ENCODE peak calls at places on chromosomes 1 and 21, in six cellular contexts. P, H, Y, R, D and F are unnamed samples.

GRCh38 chr1:219430419-219430818 is 182.5 kb downstream of the ZC3H11B start:
- DNase-seq in P (no peak), H (no peak), Y (no peak), R (no peak), D (no peak), F (no peak)

GRCh38 chr1:69766431-69766830 is 198.7 kb downstream of the LRRC7 start:
- DNase-seq in P (no peak), H (no peak), Y (no peak), R (no peak), D (no peak), F (no peak)

GRCh38 chr1:107480548-107480947 is 339.7 kb downstream of the NTNG1 start:
- DNase-seq in P (no peak), H (no peak), Y (no peak), R (no peak), D (peak; percentile 5), F (no peak)

GRCh38 chr1:202018476-202019234 is 8.3 kb downstream of the ELF3 start:
- DNase-seq in P (no peak), H (no peak), Y (no peak), R (peak; percentile 66), D (no peak), F (no peak)

GRCh38 chr1:65979145-65979544 is 186.4 kb downstream of the PDE4B start:
- DNase-seq in P (no peak), H (no peak), Y (no peak), R (no peak), D (no peak), F (no peak)

GRCh38 chr1:90347366-90347765 is 352.5 kb downstream of the ZNF326 start:
- DNase-seq in P (no peak), H (no peak), Y (no peak), R (no peak), D (no peak), F (no peak)

GRCh38 chr1:109869141-109869540 is 41.5 kb upstream of the CSF1 start:
- DNase-seq in P (no peak), H (no peak), Y (no peak), R (no peak), D (no peak), F (no peak)

GRCh38 chr1:47187226-47187925 is 2.5 kb downstream of the PDZK1IP1 start:
- DNase-seq in P (no peak), H (no peak), Y (no peak), R (no peak), D (no peak), F (no peak)

GRCh38 chr21:44706026-44706705 is 5.2 kb downstream of the TSPEAR start:
- DNase-seq in P (no peak), H (no peak), Y (no peak), R (no peak), D (no peak), F (no peak)

GRCh38 chr1:234111458-234112142 is 207.1 kb downstream of the SLC35F3 start:
- DNase-seq in P (no peak), H (no peak), Y (no peak), R (peak; percentile 56), D (peak; percentile 11), F (no peak)

GRCh38 chr1:14468751-14469150 is 129.7 kb upstream of the KAZN start:
- DNase-seq in P (no peak), H (no peak), Y (no peak), R (no peak), D (no peak), F (no peak)

GRCh38 chr1:159532922-159533321 is 2.9 kb downstream of the OR10J5 start:
- DNase-seq in P (no peak), H (no peak), Y (no peak), R (no peak), D (no peak), F (no peak)

GRCh38 chr1:216310776-216311175 is 112.5 kb downstream of the USH2A start:
- DNase-seq in P (no peak), H (no peak), Y (no peak), R (peak; percentile 77), D (peak; percentile 23), F (no peak)

GRCh38 chr1:203271018-203271743 is 34.1 kb upstream of the BTG2 start:
- DNase-seq in P (no peak), H (peak; percentile 70), Y (peak; percentile 52), R (no peak), D (no peak), F (no peak)

GRCh38 chr1:222813866-222814535 is 838 bp upstream of the DISP1 start:
- DNase-seq in P (no peak), H (no peak), Y (no peak), R (no peak), D (no peak), F (no peak)

GRCh38 chr1:116379057-116379630 is 6.1 kb downstream of the ATP1A1 start:
- DNase-seq in P (no peak), H (no peak), Y (no peak), R (no peak), D (no peak), F (no peak)

GRCh38 chr1:214520544-214521165 is 30.7 kb downstream of the PTPN14 start:
- DNase-seq in P (no peak), H (no peak), Y (no peak), R (no peak), D (no peak), F (no peak)

GRCh38 chr1:171841050-171841910 is at the start of gene DNM3:
- DNase-seq in P (peak; percentile 66), H (peak; percentile 53), Y (peak; percentile 75), R (peak; percentile 77), D (peak; percentile 47), F (peak; percentile 74)

GRCh38 chr1:223330462-223330861 is 33.5 kb downstream of the SUSD4 start:
- DNase-seq in P (no peak), H (no peak), Y (no peak), R (no peak), D (no peak), F (no peak)

GRCh38 chr1:21671915-21672314 is 2.8 kb upstream of the RAP1GAP start:
- DNase-seq in P (no peak), H (no peak), Y (no peak), R (peak; percentile 33), D (no peak), F (no peak)

GRCh38 chr21:37886726-37887309 is 29.4 kb downstream of the KCNJ6 start:
- DNase-seq in P (no peak), H (no peak), Y (no peak), R (no peak), D (no peak), F (no peak)

GRCh38 chr21:36330904-36331303 is 10.9 kb downstream of the MORC3 start:
- DNase-seq in P (no peak), H (peak; percentile 41), Y (peak; percentile 23), R (peak; percentile 7), D (no peak), F (no peak)

GRCh38 chr1:231629132-231629531 is 2.5 kb downstream of the DISC1 start:
- DNase-seq in P (no peak), H (no peak), Y (no peak), R (no peak), D (no peak), F (no peak)

GRCh38 chr1:232271991-232272589 is 357.8 kb downstream of the SIPA1L2 start:
- DNase-seq in P (no peak), H (no peak), Y (no peak), R (no peak), D (no peak), F (no peak)